ENCODE peak calls at places on chromosomes 5 and 9, in nine cellular contexts. One of them, this sample, is unnamed.

GRCh38 chr9:111843971-111844370 is 49.2 kb upstream of the SHOC1 start:
- DNase-seq in neuronal stem cell: no peak
- DNase-seq in IMR-90: no peak
- DNase-seq in kidney epithelial cell: no peak
- DNase-seq in thoracic aorta: no peak
- DNase-seq in HAP-1: no peak
- DNase-seq in right lobe of liver: no peak
- DNase-seq in SK-N-SH: no peak
- DNase-seq in suprapubic skin: no peak
- DNase-seq in this sample: no peak

GRCh38 chr5:55578771-55579170 is 44.0 kb upstream of the PLPP1 start:
- DNase-seq in kidney epithelial cell: no peak
- DNase-seq in thoracic aorta: no peak
- DNase-seq in suprapubic skin: no peak
- DNase-seq in HAP-1: no peak
- DNase-seq in SK-N-SH: no peak
- DNase-seq in right lobe of liver: no peak
- DNase-seq in IMR-90: peak
- DNase-seq in neuronal stem cell: no peak
- DNase-seq in this sample: no peak

GRCh38 chr5:157523976-157524375 is 51.6 kb downstream of the ADAM19 start:
- DNase-seq in neuronal stem cell: no peak
- DNase-seq in kidney epithelial cell: no peak
- DNase-seq in suprapubic skin: no peak
- DNase-seq in right lobe of liver: no peak
- DNase-seq in IMR-90: no peak
- DNase-seq in SK-N-SH: no peak
- DNase-seq in thoracic aorta: no peak
- DNase-seq in HAP-1: no peak
- DNase-seq in this sample: no peak

GRCh38 chr5:115033861-115034260 is 135.8 kb downstream of the TRIM36 start:
- DNase-seq in neuronal stem cell: peak
- DNase-seq in IMR-90: no peak
- DNase-seq in suprapubic skin: no peak
- DNase-seq in thoracic aorta: no peak
- DNase-seq in kidney epithelial cell: no peak
- DNase-seq in SK-N-SH: no peak
- DNase-seq in right lobe of liver: no peak
- DNase-seq in HAP-1: no peak
- DNase-seq in this sample: no peak

GRCh38 chr5:77751328-77752023 is 24.7 kb downstream of the TBCA start:
- DNase-seq in neuronal stem cell: no peak
- DNase-seq in thoracic aorta: no peak
- DNase-seq in HAP-1: peak
- DNase-seq in SK-N-SH: no peak
- DNase-seq in kidney epithelial cell: no peak
- DNase-seq in suprapubic skin: no peak
- DNase-seq in right lobe of liver: no peak
- DNase-seq in IMR-90: no peak
- DNase-seq in this sample: no peak

GRCh38 chr9:136403538-136403914 is 3.6 kb upstream of the SNAPC4 start:
- DNase-seq in IMR-90: no peak
- DNase-seq in SK-N-SH: no peak
- DNase-seq in kidney epithelial cell: no peak
- DNase-seq in right lobe of liver: no peak
- DNase-seq in suprapubic skin: no peak
- DNase-seq in thoracic aorta: no peak
- DNase-seq in neuronal stem cell: no peak
- DNase-seq in HAP-1: no peak
- DNase-seq in this sample: no peak

GRCh38 chr5:77396017-77396416 is 96.1 kb downstream of the WDR41 start:
- DNase-seq in kidney epithelial cell: no peak
- DNase-seq in suprapubic skin: no peak
- DNase-seq in right lobe of liver: no peak
- DNase-seq in IMR-90: no peak
- DNase-seq in thoracic aorta: no peak
- DNase-seq in HAP-1: no peak
- DNase-seq in neuronal stem cell: no peak
- DNase-seq in SK-N-SH: no peak
- DNase-seq in this sample: no peak

GRCh38 chr5:127313847-127314473 is 23.4 kb downstream of the MEGF10 start:
- DNase-seq in HAP-1: peak
- DNase-seq in thoracic aorta: no peak
- DNase-seq in kidney epithelial cell: no peak
- DNase-seq in SK-N-SH: peak
- DNase-seq in neuronal stem cell: no peak
- DNase-seq in right lobe of liver: peak
- DNase-seq in IMR-90: peak
- DNase-seq in suprapubic skin: peak
- DNase-seq in this sample: peak

GRCh38 chr9:73039253-73039915 is 86.5 kb upstream of the ALDH1A1 start:
- DNase-seq in IMR-90: no peak
- DNase-seq in HAP-1: no peak
- DNase-seq in kidney epithelial cell: no peak
- DNase-seq in thoracic aorta: peak
- DNase-seq in suprapubic skin: no peak
- DNase-seq in right lobe of liver: no peak
- DNase-seq in SK-N-SH: no peak
- DNase-seq in neuronal stem cell: no peak
- DNase-seq in this sample: peak

GRCh38 chr5:96384353-96384752 is 48.7 kb downstream of the PCSK1 start:
- DNase-seq in neuronal stem cell: no peak
- DNase-seq in suprapubic skin: no peak
- DNase-seq in right lobe of liver: no peak
- DNase-seq in IMR-90: peak
- DNase-seq in HAP-1: no peak
- DNase-seq in kidney epithelial cell: peak
- DNase-seq in thoracic aorta: no peak
- DNase-seq in SK-N-SH: no peak
- DNase-seq in this sample: no peak

GRCh38 chr9:35311891-35312639 is 150.3 kb downstream of the UNC13B start:
- DNase-seq in neuronal stem cell: no peak
- DNase-seq in HAP-1: no peak
- DNase-seq in SK-N-SH: no peak
- DNase-seq in right lobe of liver: no peak
- DNase-seq in suprapubic skin: no peak
- DNase-seq in thoracic aorta: no peak
- DNase-seq in kidney epithelial cell: no peak
- DNase-seq in IMR-90: peak
- DNase-seq in this sample: no peak

GRCh38 chr9:111036068-111036789 is 2.0 kb downstream of the LPAR1 start:
- DNase-seq in neuronal stem cell: peak
- DNase-seq in thoracic aorta: no peak
- DNase-seq in IMR-90: peak
- DNase-seq in SK-N-SH: peak
- DNase-seq in HAP-1: no peak
- DNase-seq in right lobe of liver: no peak
- DNase-seq in suprapubic skin: peak
- DNase-seq in kidney epithelial cell: no peak
- DNase-seq in this sample: peak

GRCh38 chr5:161865510-161865909 is 17.6 kb downstream of the GABRA1 start:
- DNase-seq in neuronal stem cell: no peak
- DNase-seq in right lobe of liver: no peak
- DNase-seq in kidney epithelial cell: no peak
- DNase-seq in IMR-90: no peak
- DNase-seq in thoracic aorta: no peak
- DNase-seq in suprapubic skin: no peak
- DNase-seq in SK-N-SH: no peak
- DNase-seq in HAP-1: no peak
- DNase-seq in this sample: no peak

GRCh38 chr9:89497181-89497963 is 541 bp downstream of the SEMA4D start:
- DNase-seq in right lobe of liver: no peak
- DNase-seq in neuronal stem cell: no peak
- DNase-seq in HAP-1: no peak
- DNase-seq in SK-N-SH: peak
- DNase-seq in suprapubic skin: no peak
- DNase-seq in thoracic aorta: no peak
- DNase-seq in kidney epithelial cell: no peak
- DNase-seq in IMR-90: no peak
- DNase-seq in this sample: no peak

GRCh38 chr5:178483620-178484019 is 106.6 kb downstream of the COL23A1 start:
- DNase-seq in HAP-1: no peak
- DNase-seq in thoracic aorta: no peak
- DNase-seq in kidney epithelial cell: no peak
- DNase-seq in SK-N-SH: no peak
- DNase-seq in neuronal stem cell: no peak
- DNase-seq in suprapubic skin: no peak
- DNase-seq in right lobe of liver: peak
- DNase-seq in IMR-90: no peak
- DNase-seq in this sample: no peak

GRCh38 chr5:98206566-98206965 is 566.9 kb upstream of the RGMB start:
- DNase-seq in right lobe of liver: no peak
- DNase-seq in thoracic aorta: no peak
- DNase-seq in kidney epithelial cell: no peak
- DNase-seq in IMR-90: no peak
- DNase-seq in HAP-1: no peak
- DNase-seq in SK-N-SH: no peak
- DNase-seq in suprapubic skin: no peak
- DNase-seq in neuronal stem cell: no peak
- DNase-seq in this sample: no peak

GRCh38 chr5:87243161-87243877 is 24.4 kb upstream of the RASA1 start:
- DNase-seq in SK-N-SH: no peak
- DNase-seq in suprapubic skin: no peak
- DNase-seq in HAP-1: no peak
- DNase-seq in IMR-90: peak
- DNase-seq in kidney epithelial cell: peak
- DNase-seq in neuronal stem cell: no peak
- DNase-seq in right lobe of liver: no peak
- DNase-seq in thoracic aorta: no peak
- DNase-seq in this sample: no peak

GRCh38 chr5:133247881-133248642 is 196.2 kb downstream of the HSPA4 start:
- DNase-seq in SK-N-SH: peak
- DNase-seq in right lobe of liver: no peak
- DNase-seq in suprapubic skin: no peak
- DNase-seq in neuronal stem cell: peak
- DNase-seq in kidney epithelial cell: no peak
- DNase-seq in IMR-90: peak
- DNase-seq in HAP-1: no peak
- DNase-seq in thoracic aorta: no peak
- DNase-seq in this sample: no peak

GRCh38 chr5:172235827-172236749 is 42.1 kb downstream of the EFCAB9 start:
- DNase-seq in thoracic aorta: no peak
- DNase-seq in HAP-1: no peak
- DNase-seq in right lobe of liver: no peak
- DNase-seq in suprapubic skin: no peak
- DNase-seq in neuronal stem cell: no peak
- DNase-seq in IMR-90: peak
- DNase-seq in SK-N-SH: peak
- DNase-seq in kidney epithelial cell: no peak
- DNase-seq in this sample: no peak

GRCh38 chr5:107313921-107314320 is 356.8 kb downstream of the EFNA5 start:
- DNase-seq in suprapubic skin: no peak
- DNase-seq in SK-N-SH: no peak
- DNase-seq in right lobe of liver: no peak
- DNase-seq in kidney epithelial cell: no peak
- DNase-seq in neuronal stem cell: no peak
- DNase-seq in thoracic aorta: no peak
- DNase-seq in HAP-1: no peak
- DNase-seq in IMR-90: no peak
- DNase-seq in this sample: no peak

GRCh38 chr9:132750668-132751067 is 80.4 kb downstream of the GTF3C4 start:
- DNase-seq in neuronal stem cell: no peak
- DNase-seq in IMR-90: no peak
- DNase-seq in HAP-1: no peak
- DNase-seq in SK-N-SH: no peak
- DNase-seq in right lobe of liver: no peak
- DNase-seq in kidney epithelial cell: no peak
- DNase-seq in thoracic aorta: no peak
- DNase-seq in suprapubic skin: peak
- DNase-seq in this sample: no peak

GRCh38 chr9:38006981-38007380 is 62.0 kb downstream of the SHB start:
- DNase-seq in suprapubic skin: no peak
- DNase-seq in IMR-90: no peak
- DNase-seq in neuronal stem cell: no peak
- DNase-seq in kidney epithelial cell: no peak
- DNase-seq in thoracic aorta: no peak
- DNase-seq in right lobe of liver: no peak
- DNase-seq in HAP-1: no peak
- DNase-seq in SK-N-SH: no peak
- DNase-seq in this sample: no peak
- H3K4me3 ChIP-seq in suprapubic skin: no peak
- H3K4me3 ChIP-seq in IMR-90: no peak
- H3K4me3 ChIP-seq in neuronal stem cell: no peak
- H3K4me3 ChIP-seq in kidney epithelial cell: no peak
- H3K4me3 ChIP-seq in thoracic aorta: no peak
- H3K4me3 ChIP-seq in right lobe of liver: no peak
- H3K4me3 ChIP-seq in HAP-1: no peak
- H3K4me3 ChIP-seq in SK-N-SH: no peak
- H3K4me3 ChIP-seq in this sample: no peak

GRCh38 chr5:124920909-124921666 is 174.6 kb upstream of the ZNF608 start:
- DNase-seq in suprapubic skin: no peak
- DNase-seq in right lobe of liver: no peak
- DNase-seq in SK-N-SH: no peak
- DNase-seq in kidney epithelial cell: no peak
- DNase-seq in neuronal stem cell: no peak
- DNase-seq in thoracic aorta: no peak
- DNase-seq in IMR-90: no peak
- DNase-seq in HAP-1: peak
- DNase-seq in this sample: no peak
- H3K4me3 ChIP-seq in suprapubic skin: no peak
- H3K4me3 ChIP-seq in right lobe of liver: no peak
- H3K4me3 ChIP-seq in SK-N-SH: no peak
- H3K4me3 ChIP-seq in kidney epithelial cell: no peak
- H3K4me3 ChIP-seq in neuronal stem cell: no peak
- H3K4me3 ChIP-seq in thoracic aorta: no peak
- H3K4me3 ChIP-seq in IMR-90: no peak
- H3K4me3 ChIP-seq in HAP-1: no peak
- H3K4me3 ChIP-seq in this sample: no peak

DNA sequence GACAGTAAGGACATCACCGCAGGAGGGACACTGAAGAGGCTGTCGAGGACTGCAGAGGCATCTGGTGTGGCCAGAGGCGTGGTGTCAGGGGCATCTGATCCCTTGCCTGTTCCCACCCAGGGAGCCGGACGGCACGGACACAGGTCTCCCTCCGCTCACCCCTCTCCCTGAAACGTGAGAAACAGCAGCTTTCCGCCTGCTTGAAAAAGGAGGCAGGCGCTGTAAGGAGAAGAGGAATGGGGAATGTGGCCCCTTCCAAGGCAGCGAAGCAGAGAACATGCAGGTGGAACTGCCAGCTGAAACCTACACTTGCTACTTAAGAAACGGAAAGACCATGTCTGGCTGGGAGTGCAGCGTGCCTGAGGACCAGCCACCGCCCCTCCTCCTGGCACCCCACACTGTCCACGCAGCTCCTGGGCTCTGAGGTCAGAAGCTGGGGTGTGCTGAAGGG is 176.2 kb downstream of the GAPVD1 start:
- DNase-seq in SK-N-SH: no peak
- DNase-seq in HAP-1: no peak
- DNase-seq in IMR-90: no peak
- DNase-seq in thoracic aorta: no peak
- DNase-seq in right lobe of liver: no peak
- DNase-seq in kidney epithelial cell: no peak
- DNase-seq in suprapubic skin: peak
- DNase-seq in neuronal stem cell: no peak
- DNase-seq in this sample: no peak
- H3K4me3 ChIP-seq in SK-N-SH: no peak
- H3K4me3 ChIP-seq in HAP-1: no peak
- H3K4me3 ChIP-seq in IMR-90: no peak
- H3K4me3 ChIP-seq in thoracic aorta: no peak
- H3K4me3 ChIP-seq in right lobe of liver: no peak
- H3K4me3 ChIP-seq in kidney epithelial cell: no peak
- H3K4me3 ChIP-seq in suprapubic skin: no peak
- H3K4me3 ChIP-seq in neuronal stem cell: peak
- H3K4me3 ChIP-seq in this sample: no peak

GRCh38 chr9:130432796-130433167 is 12.0 kb upstream of the ASS1 start:
- DNase-seq in IMR-90: no peak
- DNase-seq in right lobe of liver: peak
- DNase-seq in neuronal stem cell: no peak
- DNase-seq in HAP-1: no peak
- DNase-seq in SK-N-SH: no peak
- DNase-seq in kidney epithelial cell: no peak
- DNase-seq in suprapubic skin: no peak
- DNase-seq in thoracic aorta: no peak
- DNase-seq in this sample: no peak
- H3K4me3 ChIP-seq in IMR-90: no peak
- H3K4me3 ChIP-seq in right lobe of liver: peak
- H3K4me3 ChIP-seq in neuronal stem cell: no peak
- H3K4me3 ChIP-seq in HAP-1: peak
- H3K4me3 ChIP-seq in SK-N-SH: no peak
- H3K4me3 ChIP-seq in kidney epithelial cell: peak
- H3K4me3 ChIP-seq in suprapubic skin: peak
- H3K4me3 ChIP-seq in thoracic aorta: peak
- H3K4me3 ChIP-seq in this sample: no peak